ENCODE peak calls at places on chromosomes 11 and 22, in six cellular contexts. E is stimulated activated CD4-positive, alpha-beta T cell treated with anti-CD3 and anti-CD28 coated beads, Interleukin-2, amount 100 ng/mL, for 48 hours; I is naive thymus-derived CD8-positive, alpha-beta T cell; Z is A172; C is heart right ventricle; D is NCI-H1048. P is an unnamed sample.

GRCh38 chr11:67300756-67301312 is 2.5 kb upstream of the SSH3 start:
- DNase-seq in Z (no peak), E (no peak), D (no peak), C (no peak), I (no peak), P (no peak)

GRCh38 chr22:45891996-45892621 is 84.9 kb downstream of the WNT7B start:
- DNase-seq in D (no peak), E (no peak), Z (no peak), I (no peak), C (no peak), P (no peak)

GRCh38 chr11:79258606-79259005 is 182.2 kb downstream of the TENM4 start:
- DNase-seq in D (no peak), Z (no peak), E (no peak), I (no peak), C (no peak), P (no peak)

GRCh38 chr11:12232819-12233601 is 122.6 kb downstream of the MICAL2 start:
- DNase-seq in C (no peak), E (no peak), D (no peak), Z (peak), I (no peak), P (no peak)

GRCh38 chr11:79078999-79079398 is 361.8 kb downstream of the TENM4 start:
- DNase-seq in C (no peak), Z (no peak), I (no peak), E (no peak), D (no peak), P (no peak)

GRCh38 chr11:119371778-119372182 is 9.7 kb downstream of the USP2 start:
- DNase-seq in Z (peak), C (peak), D (no peak), E (no peak), I (no peak), P (peak)

GRCh38 chr11:76155455-76156232 is 50.7 kb downstream of the WNT11 start:
- DNase-seq in Z (no peak), E (no peak), C (no peak), I (no peak), D (no peak), P (no peak)

GRCh38 chr11:75487366-75487765 is 38.4 kb downstream of the GDPD5 start:
- DNase-seq in Z (no peak), I (no peak), C (no peak), E (no peak), D (no peak), P (no peak)

GRCh38 chr11:133821776-133822175 is 23.5 kb downstream of the SPATA19 start:
- DNase-seq in E (peak), Z (no peak), C (peak), D (no peak), I (no peak), P (peak)

GRCh38 chr11:69353696-69354544 is 60.0 kb downstream of the MYEOV start:
- DNase-seq in I (no peak), E (no peak), C (no peak), Z (no peak), D (no peak), P (no peak)

GRCh38 chr11:34960277-34960676 is 43.9 kb downstream of the PDHX start:
- DNase-seq in E (no peak), C (peak), Z (no peak), D (no peak), I (no peak), P (no peak)

GRCh38 chr11:1540074-1540473 is 32.0 kb downstream of the DUSP8 start:
- DNase-seq in E (no peak), I (no peak), C (no peak), Z (no peak), D (no peak), P (no peak)

GRCh38 chr11:70247710-70248072 is 22.8 kb upstream of the PPFIA1 start:
- DNase-seq in Z (peak), I (no peak), D (no peak), E (no peak), C (peak), P (no peak)

GRCh38 chr22:27799334-27800249 is 2.0 kb downstream of the MN1 start:
- DNase-seq in D (no peak), C (no peak), Z (no peak), I (no peak), E (no peak), P (no peak)

GRCh38 chr11:75420224-75421034 is 12.6 kb downstream of the KLHL35 start:
- DNase-seq in Z (no peak), D (no peak), I (no peak), E (no peak), C (no peak), P (no peak)

GRCh38 chr11:76376746-76377558 is 4.0 kb downstream of the THAP12 start:
- DNase-seq in I (no peak), D (no peak), Z (no peak), C (no peak), E (no peak), P (no peak)

GRCh38 chr11:104214517-104214916 is 50.6 kb upstream of the PDGFD start:
- DNase-seq in I (no peak), D (no peak), C (no peak), Z (no peak), E (no peak), P (no peak)

GRCh38 chr11:29343465-29344333 is 673.1 kb downstream of the KCNA4 start:
- DNase-seq in I (no peak), E (peak), Z (peak), C (peak), D (peak), P (peak)

GRCh38 chr11:101706541-101706940 is 122.7 kb upstream of the TRPC6 start:
- DNase-seq in C (no peak), E (no peak), I (no peak), Z (peak), D (no peak), P (no peak)

GRCh38 chr11:79400717-79401330 is 40.0 kb downstream of the TENM4 start:
- DNase-seq in Z (peak), I (no peak), E (no peak), D (no peak), C (peak), P (no peak)

GRCh38 chr11:77619576-77620198 is 17.9 kb downstream of the CLNS1A start:
- DNase-seq in I (peak), C (no peak), Z (peak), E (no peak), D (no peak), P (peak)

GRCh38 chr11:62472063-62472884 is 53.4 kb downstream of the SCGB1A1 start:
- DNase-seq in E (no peak), Z (peak), C (no peak), I (no peak), D (no peak), P (peak)

GRCh38 chr11:37504066-37504611 is 906.1 kb upstream of the RAG2 start:
- DNase-seq in Z (peak), C (no peak), I (no peak), D (no peak), E (no peak), P (peak)

GRCh38 chr22:40739723-40740122 is 60.4 kb downstream of the MCHR1 start:
- DNase-seq in I (no peak), E (no peak), Z (no peak), D (no peak), C (no peak), P (no peak)

P was measured in H4.